ENCODE peak calls at places on chromosomes 3 and 15, in four cellular contexts. One of them, this sample, is unnamed.

GRCh38 chr15:59306520-59307163 is 66.0 kb downstream of the MYO1E start:
- DNase-seq in endodermal cell: no peak
- DNase-seq in mammary epithelial cell: peak
- DNase-seq in IMR-90: peak
- DNase-seq in this sample: no peak

GRCh38 chr3:144763878-144764454 is 792.3 kb downstream of the DIPK2A start:
- DNase-seq in mammary epithelial cell: peak
- DNase-seq in IMR-90: no peak
- DNase-seq in endodermal cell: no peak
- DNase-seq in this sample: no peak

GRCh38 chr3:10517616-10518015 is 12.2 kb upstream of the ATP2B2 start:
- DNase-seq in mammary epithelial cell: no peak
- DNase-seq in endodermal cell: peak
- DNase-seq in IMR-90: no peak
- DNase-seq in this sample: no peak

GRCh38 chr3:98557324-98558010 is 25.7 kb downstream of the GPR15 start:
- DNase-seq in IMR-90: no peak
- DNase-seq in mammary epithelial cell: peak
- DNase-seq in endodermal cell: no peak
- DNase-seq in this sample: no peak

GRCh38 chr15:85854345-85855097 is 59.8 kb upstream of the KLHL25 start:
- DNase-seq in mammary epithelial cell: peak
- DNase-seq in endodermal cell: peak
- DNase-seq in IMR-90: peak
- DNase-seq in this sample: peak

GRCh38 chr15:79680721-79681120 is 216.1 kb downstream of the MTHFS start:
- DNase-seq in IMR-90: peak
- DNase-seq in mammary epithelial cell: peak
- DNase-seq in endodermal cell: peak
- DNase-seq in this sample: no peak

GRCh38 chr15:31269961-31270575 is 56.6 kb upstream of the KLF13 start:
- DNase-seq in IMR-90: no peak
- DNase-seq in mammary epithelial cell: no peak
- DNase-seq in endodermal cell: no peak
- DNase-seq in this sample: peak

GRCh38 chr15:29141908-29142747 is 127.5 kb downstream of the NSMCE3 start:
- DNase-seq in mammary epithelial cell: peak
- DNase-seq in IMR-90: no peak
- DNase-seq in endodermal cell: no peak
- DNase-seq in this sample: no peak

GRCh38 chr3:188978772-188979171 is 193.0 kb upstream of the TPRG1 start:
- DNase-seq in IMR-90: peak
- DNase-seq in endodermal cell: no peak
- DNase-seq in mammary epithelial cell: no peak
- DNase-seq in this sample: no peak

GRCh38 chr15:45376967-45377629 is 1.2 kb downstream of the GATM start:
- DNase-seq in mammary epithelial cell: no peak
- DNase-seq in IMR-90: no peak
- DNase-seq in endodermal cell: no peak
- DNase-seq in this sample: no peak

GRCh38 chr3:36969540-36970432 is 23.1 kb downstream of the EPM2AIP1 start:
- DNase-seq in endodermal cell: peak
- DNase-seq in mammary epithelial cell: peak
- DNase-seq in IMR-90: peak
- DNase-seq in this sample: no peak

GRCh38 chr3:120472121-120472844 is 21.5 kb upstream of the FSTL1 start:
- DNase-seq in endodermal cell: no peak
- DNase-seq in mammary epithelial cell: no peak
- DNase-seq in IMR-90: no peak
- DNase-seq in this sample: no peak

GRCh38 chr15:35533130-35534110 is 12.5 kb downstream of the DPH6 start:
- DNase-seq in endodermal cell: no peak
- DNase-seq in IMR-90: peak
- DNase-seq in mammary epithelial cell: peak
- DNase-seq in this sample: no peak

GRCh38 chr15:51192560-51193280 is 98.0 kb upstream of the TNFAIP8L3 start:
- DNase-seq in endodermal cell: peak
- DNase-seq in IMR-90: peak
- DNase-seq in mammary epithelial cell: peak
- DNase-seq in this sample: peak

GRCh38 chr3:22414239-22414638 is 663.2 kb upstream of the ZNF385D start:
- DNase-seq in mammary epithelial cell: no peak
- DNase-seq in endodermal cell: no peak
- DNase-seq in IMR-90: no peak
- DNase-seq in this sample: no peak

GRCh38 chr15:66780973-66781718 is 79.1 kb downstream of the SMAD6 start:
- DNase-seq in IMR-90: no peak
- DNase-seq in mammary epithelial cell: no peak
- DNase-seq in endodermal cell: no peak
- DNase-seq in this sample: no peak

GRCh38 chr3:4776399-4776979 is 202.7 kb upstream of the BHLHE40 start:
- DNase-seq in endodermal cell: no peak
- DNase-seq in mammary epithelial cell: no peak
- DNase-seq in IMR-90: no peak
- DNase-seq in this sample: no peak

GRCh38 chr3:172076212-172076611 is 36.8 kb downstream of the FNDC3B start:
- DNase-seq in IMR-90: no peak
- DNase-seq in endodermal cell: no peak
- DNase-seq in mammary epithelial cell: no peak
- DNase-seq in this sample: no peak

GRCh38 chr15:44492040-44492439 is 44.9 kb upstream of the EIF3J start:
- DNase-seq in IMR-90: no peak
- DNase-seq in endodermal cell: no peak
- DNase-seq in mammary epithelial cell: no peak
- DNase-seq in this sample: no peak

GRCh38 chr15:101820781-101821180 is 8.8 kb downstream of the OR4F15 start:
- DNase-seq in endodermal cell: no peak
- DNase-seq in IMR-90: no peak
- DNase-seq in mammary epithelial cell: no peak
- DNase-seq in this sample: no peak

GRCh38 chr15:75597667-75598341 is 18.7 kb upstream of the PTPN9 start:
- DNase-seq in endodermal cell: peak
- DNase-seq in IMR-90: no peak
- DNase-seq in mammary epithelial cell: no peak
- DNase-seq in this sample: no peak

GRCh38 chr15:81481326-81481725 is 107.3 kb upstream of the TMC3 start:
- DNase-seq in mammary epithelial cell: no peak
- DNase-seq in IMR-90: no peak
- DNase-seq in endodermal cell: no peak
- DNase-seq in this sample: no peak

GRCh38 chr3:127394984-127395662 is 107.3 kb upstream of the PRR20G start:
- DNase-seq in endodermal cell: peak
- DNase-seq in mammary epithelial cell: no peak
- DNase-seq in IMR-90: no peak
- DNase-seq in this sample: no peak

GRCh38 chr15:31606261-31606669 is 279.6 kb downstream of the KLF13 start:
- DNase-seq in endodermal cell: no peak
- DNase-seq in IMR-90: peak
- DNase-seq in mammary epithelial cell: peak
- DNase-seq in this sample: no peak

GRCh38 chr15:96052572-96053038 is 277.9 kb upstream of the NR2F2 start:
- DNase-seq in IMR-90: no peak
- DNase-seq in mammary epithelial cell: no peak
- DNase-seq in endodermal cell: peak
- DNase-seq in this sample: no peak

GRCh38 chr15:99347609-99348008 is 96.3 kb downstream of the LRRC28 start:
- DNase-seq in mammary epithelial cell: no peak
- DNase-seq in IMR-90: peak
- DNase-seq in endodermal cell: no peak
- DNase-seq in this sample: no peak

GRCh38 chr3:157204431-157204830 is 44.5 kb upstream of the CCNL1 start:
- DNase-seq in endodermal cell: no peak
- DNase-seq in mammary epithelial cell: peak
- DNase-seq in IMR-90: peak
- DNase-seq in this sample: no peak

GRCh38 chr3:72196377-72196929 is 411.5 kb upstream of the PROK2 start:
- DNase-seq in IMR-90: no peak
- DNase-seq in mammary epithelial cell: no peak
- DNase-seq in endodermal cell: peak
- DNase-seq in this sample: no peak

GRCh38 chr3:80733522-80734176 is 965.9 kb upstream of the ROBO1 start:
- DNase-seq in endodermal cell: no peak
- DNase-seq in IMR-90: peak
- DNase-seq in mammary epithelial cell: peak
- DNase-seq in this sample: peak

GRCh38 chr15:33587773-33588172 is 277.0 kb downstream of the RYR3 start:
- DNase-seq in mammary epithelial cell: no peak
- DNase-seq in IMR-90: no peak
- DNase-seq in endodermal cell: no peak
- DNase-seq in this sample: no peak

GRCh38 chr3:121724130-121724529 is 25.4 kb downstream of the GOLGB1 start:
- DNase-seq in endodermal cell: no peak
- DNase-seq in mammary epithelial cell: no peak
- DNase-seq in IMR-90: no peak
- DNase-seq in this sample: no peak

GRCh38 chr15:74809951-74810350 is 2.7 kb upstream of the LMAN1L start:
- DNase-seq in mammary epithelial cell: no peak
- DNase-seq in endodermal cell: no peak
- DNase-seq in IMR-90: peak
- DNase-seq in this sample: no peak

GRCh38 chr15:89161666-89162065 is 59.7 kb downstream of the RLBP1 start:
- DNase-seq in IMR-90: no peak
- DNase-seq in mammary epithelial cell: no peak
- DNase-seq in endodermal cell: no peak
- DNase-seq in this sample: no peak

GRCh38 chr15:80325206-80325605 is 73.2 kb upstream of the CTXND1 start:
- DNase-seq in endodermal cell: no peak
- DNase-seq in IMR-90: no peak
- DNase-seq in mammary epithelial cell: no peak
- DNase-seq in this sample: no peak

GRCh38 chr15:55993804-55994539 is 560 bp upstream of the NEDD4 start:
- DNase-seq in endodermal cell: peak
- DNase-seq in mammary epithelial cell: peak
- DNase-seq in IMR-90: peak
- DNase-seq in this sample: no peak

GRCh38 chr3:10464068-10464434 is 41.3 kb downstream of the ATP2B2 start:
- DNase-seq in endodermal cell: no peak
- DNase-seq in mammary epithelial cell: no peak
- DNase-seq in IMR-90: no peak
- DNase-seq in this sample: no peak

GRCh38 chr3:177713921-177714900 is 516.9 kb upstream of the TBL1XR1 start:
- DNase-seq in IMR-90: no peak
- DNase-seq in endodermal cell: no peak
- DNase-seq in mammary epithelial cell: no peak
- DNase-seq in this sample: no peak
- H3K9ac ChIP-seq in IMR-90: peak
- H3K9ac ChIP-seq in endodermal cell: no peak
- H3K9ac ChIP-seq in mammary epithelial cell: no peak
- H3K9ac ChIP-seq in this sample: no peak

GRCh38 chr3:71050133-71050520 is 533.4 kb downstream of the FOXP1 start:
- DNase-seq in endodermal cell: no peak
- DNase-seq in mammary epithelial cell: no peak
- DNase-seq in IMR-90: peak
- DNase-seq in this sample: no peak

GRCh38 chr3:71046791-71047190 is 536.7 kb downstream of the FOXP1 start:
- DNase-seq in mammary epithelial cell: no peak
- DNase-seq in IMR-90: no peak
- DNase-seq in endodermal cell: no peak
- DNase-seq in this sample: peak

GRCh38 chr3:71050521-71051258 is 532.8 kb downstream of the FOXP1 start:
- DNase-seq in IMR-90: peak
- DNase-seq in mammary epithelial cell: peak
- DNase-seq in endodermal cell: no peak
- DNase-seq in this sample: no peak

GRCh38 chr3:71047616-71048531 is 535.7 kb downstream of the FOXP1 start:
- DNase-seq in endodermal cell: no peak
- DNase-seq in IMR-90: no peak
- DNase-seq in mammary epithelial cell: no peak
- DNase-seq in this sample: no peak

GRCh38 chr3:71048948-71049347 is 534.6 kb downstream of the FOXP1 start:
- DNase-seq in IMR-90: no peak
- DNase-seq in mammary epithelial cell: no peak
- DNase-seq in endodermal cell: no peak
- DNase-seq in this sample: peak
- H3K4me3 ChIP-seq in IMR-90: no peak
- H3K4me3 ChIP-seq in mammary epithelial cell: no peak
- H3K4me3 ChIP-seq in endodermal cell: no peak
- H3K4me3 ChIP-seq in this sample: no peak

GRCh38 chr3:30353711-30354467 is 252.5 kb upstream of the TGFBR2 start:
- DNase-seq in IMR-90: no peak
- DNase-seq in endodermal cell: no peak
- DNase-seq in mammary epithelial cell: peak
- DNase-seq in this sample: no peak

GRCh38 chr3:30354972-30355371 is 251.4 kb upstream of the TGFBR2 start:
- DNase-seq in mammary epithelial cell: no peak
- DNase-seq in IMR-90: peak
- DNase-seq in endodermal cell: no peak
- DNase-seq in this sample: no peak

GRCh38 chr3:30356901-30357753 is 249.3 kb upstream of the TGFBR2 start:
- DNase-seq in IMR-90: peak
- DNase-seq in mammary epithelial cell: peak
- DNase-seq in endodermal cell: no peak
- DNase-seq in this sample: no peak

GRCh38 chr3:30354513-30354912 is 251.9 kb upstream of the TGFBR2 start:
- DNase-seq in endodermal cell: no peak
- DNase-seq in IMR-90: no peak
- DNase-seq in mammary epithelial cell: no peak
- DNase-seq in this sample: no peak

GRCh38 chr3:30355622-30356021 is 250.8 kb upstream of the TGFBR2 start:
- DNase-seq in endodermal cell: no peak
- DNase-seq in mammary epithelial cell: no peak
- DNase-seq in IMR-90: peak
- DNase-seq in this sample: no peak
- H3K27ac ChIP-seq in endodermal cell: no peak
- H3K27ac ChIP-seq in mammary epithelial cell: no peak
- H3K27ac ChIP-seq in IMR-90: no peak
- H3K27ac ChIP-seq in this sample: no peak

DNA sequence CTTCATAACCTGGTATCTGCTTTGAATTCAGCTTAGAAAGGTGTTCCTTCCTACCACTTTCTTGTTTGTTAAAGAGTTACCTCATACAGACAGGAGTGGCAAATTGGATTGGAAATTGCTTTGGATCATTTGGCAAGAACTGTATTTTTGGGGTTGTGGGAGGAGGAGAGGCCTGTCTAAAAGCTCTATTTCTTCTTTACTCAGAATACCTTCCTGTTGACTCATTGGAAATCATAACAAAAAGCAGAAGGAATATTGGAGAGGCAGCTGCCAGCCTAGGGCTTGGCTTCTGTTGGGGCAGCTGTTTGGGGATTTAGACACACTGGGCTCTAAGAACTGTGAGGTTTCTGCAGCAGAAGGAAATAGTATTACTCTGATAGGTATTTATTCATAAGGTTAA is 14.2 kb downstream of the IQGAP1 start:
- DNase-seq in mammary epithelial cell: peak
- DNase-seq in IMR-90: peak
- DNase-seq in endodermal cell: no peak
- DNase-seq in this sample: peak
- H3K9ac ChIP-seq in mammary epithelial cell: peak
- H3K9ac ChIP-seq in IMR-90: no peak
- H3K9ac ChIP-seq in endodermal cell: no peak
- H3K9ac ChIP-seq in this sample: no peak

This sample was measured in colonic mucosa.